ENCODE peak calls at places on chromosomes 11 and 22, in ten cellular contexts. C, W, K, S, E, N, A, G, L and Q are unnamed samples.

GRCh38 chr11:1879941-1880720 is 11.6 kb downstream of the PRR33 start:
- DNase-seq in C (peak; percentile 79), W (no peak), K (no peak), S (no peak), E (no peak), N (no peak), A (no peak), G (peak; percentile 40), L (peak; percentile 6), Q (no peak)

GRCh38 chr22:50489363-50490243 is 2.9 kb downstream of the MIOX start:
- DNase-seq in C (no peak), W (no peak), K (no peak), S (no peak), E (no peak), N (no peak), A (no peak), G (no peak), L (no peak), Q (no peak)

GRCh38 chr11:44711772-44712608 is 14.8 kb upstream of the TSPAN18 start:
- DNase-seq in C (no peak), W (no peak), K (no peak), S (no peak), E (no peak), N (no peak), A (no peak), G (no peak), L (no peak), Q (no peak)

GRCh38 chr11:111018571-111018970 is 227.0 kb upstream of the POU2AF2 start:
- DNase-seq in C (peak; percentile 78), W (no peak), K (no peak), S (no peak), E (no peak), N (no peak), A (no peak), G (no peak), L (no peak), Q (no peak)

GRCh38 chr11:19218801-19219460 is 17.1 kb upstream of the CSRP3 start:
- DNase-seq in C (peak; percentile 22), W (no peak), K (no peak), S (no peak), E (no peak), N (peak; percentile 24), A (no peak), G (no peak), L (no peak), Q (no peak)

GRCh38 chr11:112050721-112051120 is 23.1 kb downstream of the PIH1D2 start:
- DNase-seq in C (no peak), W (no peak), K (no peak), S (no peak), E (peak; percentile 72), N (no peak), A (no peak), G (no peak), L (no peak), Q (no peak)

GRCh38 chr11:37995886-37996285 is 1397.8 kb upstream of the RAG2 start:
- DNase-seq in C (no peak), W (no peak), K (peak; percentile 58), S (no peak), E (no peak), N (no peak), A (no peak), G (no peak), L (no peak), Q (no peak)

GRCh38 chr11:34395916-34396555 is 38.2 kb upstream of the ABTB2 start:
- DNase-seq in C (no peak), W (no peak), K (peak; percentile 95), S (no peak), E (no peak), N (no peak), A (no peak), G (no peak), L (no peak), Q (no peak)

GRCh38 chr11:33996498-33997454 is 54.8 kb upstream of the CAPRIN1 start:
- DNase-seq in C (peak; percentile 82), W (peak; percentile 33), K (peak; percentile 80), S (peak; percentile 83), E (peak; percentile 82), N (peak; percentile 71), A (peak; percentile 79), G (peak; percentile 89), L (peak; percentile 42), Q (peak; percentile 68)

GRCh38 chr11:64605656-64606585 is 14.9 kb downstream of the SLC22A12 start:
- DNase-seq in C (no peak), W (no peak), K (no peak), S (no peak), E (no peak), N (no peak), A (no peak), G (no peak), L (no peak), Q (no peak)
- H3K4me3 ChIP-seq in C (no peak overlapping the region), W (no peak overlapping the region), K (no peak overlapping the region), S (no peak overlapping the region), E (no peak overlapping the region), N (no peak overlapping the region), A (no peak overlapping the region), G (no peak overlapping the region), L (no peak overlapping the region), Q (no peak overlapping the region)

DNA sequence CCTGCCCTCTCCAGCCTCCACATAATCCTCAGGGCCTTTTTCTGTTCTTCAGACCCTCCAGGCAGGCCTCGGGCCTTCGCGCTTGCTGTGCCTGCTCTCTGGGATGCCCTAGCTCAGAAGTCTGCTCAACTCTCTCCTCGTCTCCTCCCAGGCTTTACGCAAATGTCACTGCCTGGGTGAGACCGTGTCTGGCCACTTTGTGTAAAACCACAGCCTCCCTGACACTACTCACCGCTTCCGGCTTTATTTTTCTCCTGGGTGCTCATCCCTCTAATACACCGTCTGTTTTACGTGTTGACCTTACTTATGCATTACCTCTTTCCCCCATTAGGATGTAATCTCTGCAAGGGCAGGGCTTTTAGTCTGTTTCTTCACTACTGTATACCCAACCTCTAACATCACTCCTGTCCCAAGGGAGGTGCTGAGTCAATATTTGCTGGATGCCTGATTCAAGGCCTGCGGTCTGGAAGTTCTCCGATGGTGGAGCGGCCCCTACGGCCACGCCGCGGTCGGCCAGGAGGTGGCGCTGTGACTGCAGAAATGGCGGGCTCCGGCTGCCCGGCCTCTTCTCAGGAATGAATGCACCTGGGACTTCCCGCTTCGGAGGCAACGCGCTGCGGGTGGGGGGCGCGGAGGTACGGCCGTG is 58.2 kb upstream of the THY1 start:
- DNase-seq in C (peak; percentile 97), W (peak; percentile 19), K (peak; percentile 93), S (no peak), E (peak; percentile 58), N (peak; percentile 87), A (peak; percentile 76), G (peak; percentile 86), L (peak; percentile 75), Q (peak; percentile 24)
- H3K4me3 ChIP-seq in C (no peak overlapping the region), W (no peak overlapping the region), K (no peak overlapping the region), S (no peak overlapping the region), E (no peak overlapping the region), N (no peak overlapping the region), A (no peak overlapping the region), G (no peak overlapping the region), L (no peak overlapping the region), Q (no peak overlapping the region)

GRCh38 chr11:65553301-65554001 is 4.7 kb downstream of the LTBP3 start:
- DNase-seq in C (no peak), W (peak; percentile 53), K (no peak), S (no peak), E (peak; percentile 67), N (peak; percentile 64), A (no peak), G (peak; percentile 52), L (peak; percentile 57), Q (peak; percentile 98)
- H3K4me3 ChIP-seq in C (no peak overlapping the region), W (peak overlapping the region; percentile 21), K (no peak overlapping the region), S (no peak overlapping the region), E (no peak overlapping the region), N (peak overlapping the region; percentile 40), A (no peak overlapping the region), G (no peak overlapping the region), L (peak overlapping the region; percentile 33), Q (peak overlapping the region; percentile 53)

DNA sequence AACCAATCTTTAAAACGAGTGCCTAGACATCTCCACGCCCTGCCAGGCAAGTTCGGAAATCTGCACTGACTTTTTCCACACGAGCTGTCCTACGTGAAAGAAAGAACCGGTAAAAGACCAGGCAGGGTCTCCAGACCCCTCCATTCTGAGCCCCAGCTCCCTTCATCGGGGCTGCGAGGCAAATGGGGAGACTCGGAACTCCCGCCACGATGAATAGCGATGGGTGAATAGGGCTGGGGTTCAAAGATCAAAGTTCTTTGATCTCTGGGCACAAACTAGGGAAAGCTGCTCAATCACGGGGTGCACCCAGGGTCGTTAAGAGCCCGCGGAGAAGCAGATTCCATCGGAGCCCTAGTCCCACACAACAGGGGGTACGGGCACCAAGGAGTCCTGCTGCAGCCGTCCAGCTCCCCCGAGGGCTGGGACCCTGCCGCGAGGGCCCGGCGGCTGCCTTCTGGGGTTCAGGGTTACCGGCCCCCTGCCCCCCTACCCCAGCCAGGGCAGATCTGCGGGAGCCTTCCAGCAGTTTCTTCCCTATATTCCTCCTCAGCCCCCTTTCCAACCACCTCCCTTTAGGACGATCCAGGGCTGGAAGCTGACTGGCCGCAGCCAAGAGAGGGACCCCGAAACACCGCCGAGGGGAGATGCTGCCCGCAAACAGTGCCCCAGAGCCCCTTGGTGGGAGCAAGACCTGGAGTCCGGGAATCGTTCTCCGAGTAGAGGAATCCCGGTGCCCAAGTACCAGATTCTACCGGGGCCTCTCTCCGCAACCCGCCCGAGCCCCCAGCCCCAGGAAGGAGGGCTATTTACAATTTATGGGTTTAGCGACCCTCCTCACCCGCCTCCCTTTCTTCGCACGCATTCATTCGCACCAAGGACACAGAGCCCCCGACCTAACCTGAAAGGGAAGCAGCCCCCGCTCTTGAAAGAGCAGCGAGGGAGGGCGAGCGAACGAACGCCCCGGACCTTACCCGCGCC is 952 bp downstream of the LRP4 start:
- DNase-seq in C (no peak), W (no peak), K (no peak), S (no peak), E (no peak), N (peak; percentile 19), A (no peak), G (peak; percentile 63), L (no peak), Q (no peak)
- H3K4me3 ChIP-seq in C (peak overlapping the region; percentile 71), W (peak overlapping the region; percentile 52), K (peak overlapping the region; percentile 76), S (peak overlapping the region; percentile 38), E (peak overlapping the region; percentile 74), N (peak overlapping the region; percentile 34), A (peak overlapping the region; percentile 51), G (peak overlapping the region; percentile 86), L (peak overlapping the region; percentile 53), Q (peak overlapping the region; percentile 46)

DNA sequence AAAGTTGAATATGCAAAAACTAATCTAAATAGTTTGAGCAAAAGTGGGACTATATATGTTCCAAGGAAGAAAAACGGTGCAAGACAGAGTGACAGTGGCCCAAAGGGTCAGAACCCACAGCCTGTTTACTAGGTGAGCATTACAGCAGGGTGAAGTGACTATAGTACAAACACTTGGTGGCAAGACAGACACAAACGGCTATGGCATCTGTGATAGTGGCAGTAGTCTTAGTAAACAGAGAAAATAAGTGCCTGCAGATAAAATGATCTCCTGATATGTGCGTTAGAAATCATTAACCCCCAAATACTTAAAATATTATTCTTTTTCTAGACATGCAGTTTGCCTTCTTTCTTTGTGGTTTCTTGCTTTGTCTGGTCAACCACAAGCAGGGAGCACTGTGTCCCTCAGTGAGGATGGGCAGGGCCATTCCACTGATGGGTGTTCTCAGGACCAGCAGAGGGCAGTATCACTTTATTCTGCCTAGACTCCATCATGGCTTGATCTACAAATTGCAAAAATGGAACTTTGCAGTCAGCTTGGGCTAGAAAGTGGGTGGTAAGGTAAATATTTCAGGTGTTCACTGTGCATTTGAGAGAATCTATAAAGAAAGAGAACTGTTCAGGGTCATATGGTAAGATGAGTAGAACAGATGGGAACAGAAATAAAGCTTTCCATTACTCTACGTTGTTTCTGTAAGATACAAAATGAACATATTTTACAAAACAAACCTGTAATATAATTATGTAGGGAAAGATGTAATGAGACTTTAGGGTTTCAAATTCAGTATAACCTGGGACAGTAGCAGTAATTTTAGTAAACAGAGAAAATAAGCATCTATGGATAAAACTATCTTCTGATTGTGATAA is 198.2 kb downstream of the SWAP70 start:
- DNase-seq in C (peak; percentile 83), W (peak; percentile 1), K (peak; percentile 74), S (peak; percentile 31), E (peak; percentile 80), N (peak; percentile 69), A (peak; percentile 60), G (peak; percentile 66), L (no peak), Q (peak; percentile 59)
- H3K4me3 ChIP-seq in C (no peak overlapping the region), W (no peak overlapping the region), K (no peak overlapping the region), S (no peak overlapping the region), E (no peak overlapping the region), N (no peak overlapping the region), A (no peak overlapping the region), G (no peak overlapping the region), L (no peak overlapping the region), Q (no peak overlapping the region)